ENCODE peak calls at places on chromosome 10, in four cellular contexts. A, W, B and O are unnamed samples.

GRCh38 chr10:63922714-63923317 is 401.6 kb downstream of the REEP3 start:
- DNase-seq in A (no peak), W (no peak), B (no peak), O (peak; percentile 45)

GRCh38 chr10:103921750-103922195 is 3.8 kb upstream of the STN1 start:
- DNase-seq in A (peak; percentile 71), W (no peak), B (peak; percentile 54), O (peak; percentile 69)

GRCh38 chr10:101229275-101230184 is at the start of gene LBX1:
- DNase-seq in A (no peak), W (no peak), B (no peak), O (no peak)

GRCh38 chr10:104120903-104121484 is 977 bp upstream of the SFR1 start:
- DNase-seq in A (peak; percentile 98), W (peak; percentile 83), B (peak; percentile 94), O (peak; percentile 81)

GRCh38 chr10:3136763-3137611 is 35.6 kb downstream of the PITRM1 start:
- DNase-seq in A (no peak), W (no peak), B (no peak), O (no peak)

GRCh38 chr10:117884088-117884487 is 162.7 kb downstream of the RAB11FIP2 start:
- DNase-seq in A (no peak), W (no peak), B (no peak), O (no peak)

GRCh38 chr10:53045315-53045714 is 272.7 kb upstream of the MBL2 start:
- DNase-seq in A (no peak), W (no peak), B (no peak), O (no peak)

GRCh38 chr10:104766341-104766740 is 125.3 kb downstream of the SORCS3 start:
- DNase-seq in A (no peak), W (no peak), B (no peak), O (no peak)

GRCh38 chr10:93841930-93842329 is 51.8 kb upstream of the SLC35G1 start:
- DNase-seq in A (no peak), W (no peak), B (no peak), O (no peak)

GRCh38 chr10:75396861-75397570 is 4.5 kb downstream of the ZNF503 start:
- DNase-seq in A (no peak), W (no peak), B (no peak), O (no peak)

GRCh38 chr10:120841522-120842189 is 9.5 kb upstream of the WDR11 start:
- DNase-seq in A (no peak), W (no peak), B (no peak), O (no peak)

GRCh38 chr10:42971251-42971599 is 105.6 kb upstream of the RET start:
- DNase-seq in A (no peak), W (peak; percentile 52), B (no peak), O (no peak)

GRCh38 chr10:109976657-109977056 is 31.1 kb upstream of the ADD3 start:
- DNase-seq in A (no peak), W (no peak), B (no peak), O (no peak)

GRCh38 chr10:113854019-113854756 is at the start of the genes DCLRE1A and NHLRC2:
- DNase-seq in A (peak; percentile 82), W (peak; percentile 88), B (peak; percentile 91), O (peak; percentile 93)